ENCODE peak calls at places on chromosomes 4 and X, in nine cellular contexts. E is LoVo; W is stimulated activated CD4-positive, alpha-beta T cell treated with anti-CD3 and anti-CD28 coated beads, Interleukin-2, amount 100 ng/mL, for 48 hours; O is IMR-90; D is AG08395; H is GM23338; F is left colon; S is fibroblast of pulmonary artery; G is glutamatergic neuron. B is an unnamed sample.

GRCh38 chrX:997631-998137 is 214.8 kb downstream of the CRLF2 start:
- DNase-seq in E (no peak), W (no peak), O (no peak), D (no peak), H (peak), F (no peak), S (no peak), G (peak), B (no peak)

GRCh38 chrX:118761950-118762725 is 34.7 kb downstream of the IL13RA1 start:
- DNase-seq in E (no peak), W (no peak), O (no peak), D (no peak), H (peak), F (no peak), S (peak), G (no peak), B (peak)

GRCh38 chr4:6095023-6095817 is 77.0 kb upstream of the C4orf50 start:
- DNase-seq in E (peak), W (no peak), O (peak), D (no peak), H (no peak), F (no peak), S (no peak), G (no peak), B (no peak)

GRCh38 chr4:168864831-168865541 is 145.1 kb downstream of the CBR4 start:
- DNase-seq in E (no peak), W (no peak), O (peak), D (peak), H (peak), F (no peak), S (peak), G (no peak), B (no peak)

GRCh38 chr4:70623301-70623700 is 5.2 kb upstream of the ENAM start:
- DNase-seq in E (no peak), W (no peak), O (no peak), D (no peak), H (no peak), F (no peak), S (no peak), G (no peak), B (no peak)

GRCh38 chr4:154292589-154292988 is 199.0 kb downstream of the DCHS2 start:
- DNase-seq in E (no peak), W (no peak), O (no peak), D (no peak), H (peak), F (no peak), S (no peak), G (no peak), B (no peak)

GRCh38 chr4:56937262-56937661 is 29.6 kb downstream of the REST start:
- DNase-seq in E (peak), W (no peak), O (peak), D (peak), H (no peak), F (no peak), S (peak), G (no peak), B (no peak)

GRCh38 chr4:6938237-6938636 is 28.6 kb downstream of the TBC1D14 start:
- DNase-seq in E (no peak), W (no peak), O (no peak), D (no peak), H (no peak), F (no peak), S (peak), G (no peak), B (no peak)

GRCh38 chr4:992297-993110 is 700 bp downstream of the SLC26A1 start:
- DNase-seq in E (peak), W (no peak), O (peak), D (no peak), H (no peak), F (peak), S (no peak), G (peak), B (no peak)

GRCh38 chrX:65607070-65607742 is 60.2 kb upstream of the MSN start:
- DNase-seq in E (no peak), W (no peak), O (peak), D (no peak), H (no peak), F (no peak), S (no peak), G (no peak), B (no peak)

GRCh38 chr4:129146639-129147038 is 50.7 kb downstream of the C4orf33 start:
- DNase-seq in E (no peak), W (no peak), O (no peak), D (no peak), H (peak), F (no peak), S (no peak), G (no peak), B (no peak)

GRCh38 chr4:86448891-86449290 is 89.0 kb upstream of the MAPK10 start:
- DNase-seq in E (no peak), W (no peak), O (no peak), D (no peak), H (no peak), F (no peak), S (no peak), G (no peak), B (no peak)